ENCODE peak calls at places on chromosomes 12 and 14, in five cellular contexts. One of them, this sample, is unnamed. For H3K4me1, the result is how much of the 10 kb centered on the place peaks cover.

GRCh38 chr12:110923192-110923591 is 2.8 kb upstream of the MYL2 start:
- DNase-seq in body of pancreas: no peak
- DNase-seq in vagina: no peak
- DNase-seq in ovary: no peak
- DNase-seq in Caco-2: no peak
- DNase-seq in this sample: no peak

GRCh38 chr12:131489718-131490117 is 221.2 kb upstream of the SFSWAP start:
- DNase-seq in body of pancreas: no peak
- DNase-seq in vagina: no peak
- DNase-seq in ovary: no peak
- DNase-seq in Caco-2: no peak
- DNase-seq in this sample: no peak

GRCh38 chr12:28998662-28999120 is 150.4 kb upstream of the FAR2 start:
- DNase-seq in body of pancreas: no peak
- DNase-seq in vagina: no peak
- DNase-seq in ovary: no peak
- DNase-seq in Caco-2: no peak
- DNase-seq in this sample: no peak

GRCh38 chr14:96114002-96114401 is 74.8 kb downstream of the C14orf132 start:
- DNase-seq in body of pancreas: no peak
- DNase-seq in vagina: no peak
- DNase-seq in ovary: no peak
- DNase-seq in Caco-2: no peak
- DNase-seq in this sample: no peak

GRCh38 chr14:77006127-77006526 is 22.4 kb downstream of the IRF2BPL start:
- DNase-seq in body of pancreas: peak
- DNase-seq in vagina: no peak
- DNase-seq in ovary: no peak
- DNase-seq in Caco-2: no peak
- DNase-seq in this sample: no peak

GRCh38 chr12:111248221-111248620 is 120.7 kb downstream of the PHETA1 start:
- DNase-seq in body of pancreas: no peak
- DNase-seq in vagina: no peak
- DNase-seq in ovary: no peak
- DNase-seq in Caco-2: no peak
- DNase-seq in this sample: no peak

GRCh38 chr12:119419371-119419770 is 84.8 kb downstream of the CCDC60 start:
- DNase-seq in body of pancreas: no peak
- DNase-seq in vagina: no peak
- DNase-seq in ovary: no peak
- DNase-seq in Caco-2: no peak
- DNase-seq in this sample: no peak

GRCh38 chr12:12983420-12984035 is 16.5 kb downstream of the HEBP1 start:
- DNase-seq in body of pancreas: no peak
- DNase-seq in vagina: no peak
- DNase-seq in ovary: peak
- DNase-seq in Caco-2: no peak
- DNase-seq in this sample: no peak

GRCh38 chr12:15633201-15633600 is 156.0 kb downstream of the EPS8 start:
- DNase-seq in body of pancreas: no peak
- DNase-seq in vagina: no peak
- DNase-seq in ovary: no peak
- DNase-seq in Caco-2: no peak
- DNase-seq in this sample: no peak

DNA sequence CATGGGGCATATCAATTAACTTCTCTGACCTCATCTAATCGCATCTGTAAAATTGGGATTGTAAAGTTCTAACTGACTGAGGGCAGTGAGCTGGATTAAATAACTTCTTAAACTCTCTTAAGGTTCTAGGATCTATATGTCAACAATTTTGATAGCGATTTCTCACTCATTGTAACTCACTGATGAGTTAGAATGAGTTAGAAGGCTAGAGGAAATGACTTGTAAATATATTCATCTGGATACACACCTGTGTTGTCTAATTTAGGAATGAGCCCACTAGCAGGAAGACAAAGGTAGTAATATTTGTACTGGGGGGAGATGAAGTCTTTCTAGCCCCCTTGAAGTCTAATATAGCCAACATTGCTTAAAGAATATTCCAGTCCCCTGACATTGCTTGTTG is 46.3 kb upstream of the CERS5 start:
- DNase-seq in body of pancreas: no peak
- DNase-seq in vagina: no peak
- DNase-seq in ovary: no peak
- DNase-seq in Caco-2: no peak
- DNase-seq in this sample: no peak
- H3K4me1 ChIP-seq in body of pancreas: under half
- H3K4me1 ChIP-seq in vagina: half or more
- H3K4me1 ChIP-seq in ovary: under half
- H3K4me1 ChIP-seq in Caco-2: under half
- H3K4me1 ChIP-seq in this sample: under half

GRCh38 chr12:98951401-98951800 is 306.3 kb downstream of the APAF1 start:
- DNase-seq in body of pancreas: no peak
- DNase-seq in vagina: no peak
- DNase-seq in ovary: no peak
- DNase-seq in Caco-2: no peak
- DNase-seq in this sample: no peak

GRCh38 chr12:98954506-98954905 is 309.4 kb downstream of the APAF1 start:
- DNase-seq in body of pancreas: no peak
- DNase-seq in vagina: no peak
- DNase-seq in ovary: no peak
- DNase-seq in Caco-2: no peak
- DNase-seq in this sample: no peak

GRCh38 chr12:98945864-98946263 is 300.8 kb downstream of the APAF1 start:
- DNase-seq in body of pancreas: no peak
- DNase-seq in vagina: no peak
- DNase-seq in ovary: no peak
- DNase-seq in Caco-2: no peak
- DNase-seq in this sample: no peak

DNA sequence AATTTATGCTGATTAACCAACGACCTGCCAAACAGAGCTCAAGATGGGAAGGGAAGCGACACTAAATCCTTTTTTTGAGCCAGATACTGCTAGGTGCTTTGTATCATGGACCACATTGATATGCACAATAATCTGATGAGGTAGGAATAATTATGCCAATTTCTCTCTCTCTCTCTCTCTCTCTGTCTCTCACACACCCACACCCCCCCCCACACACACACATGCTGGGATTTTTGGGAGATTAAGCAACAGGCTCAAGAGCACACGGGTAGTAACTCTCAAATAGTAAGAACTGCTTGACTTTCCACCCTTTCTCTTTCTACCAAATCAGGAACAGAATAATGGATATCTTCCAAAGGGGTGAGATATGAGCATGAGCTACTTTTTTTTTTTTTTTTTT is 303.5 kb downstream of the APAF1 start:
- DNase-seq in body of pancreas: no peak
- DNase-seq in vagina: no peak
- DNase-seq in ovary: no peak
- DNase-seq in Caco-2: no peak
- DNase-seq in this sample: no peak
- H3K4me1 ChIP-seq in body of pancreas: under half
- H3K4me1 ChIP-seq in vagina: under half
- H3K4me1 ChIP-seq in ovary: under half
- H3K4me1 ChIP-seq in Caco-2: under half
- H3K4me1 ChIP-seq in this sample: under half

GRCh38 chr12:93776581-93777018 is 99.4 kb downstream of the CRADD start:
- DNase-seq in body of pancreas: no peak
- DNase-seq in vagina: no peak
- DNase-seq in ovary: no peak
- DNase-seq in Caco-2: no peak
- DNase-seq in this sample: no peak

GRCh38 chr12:93778306-93778705 is 101.1 kb downstream of the CRADD start:
- DNase-seq in body of pancreas: peak
- DNase-seq in vagina: no peak
- DNase-seq in ovary: peak
- DNase-seq in Caco-2: no peak
- DNase-seq in this sample: peak

GRCh38 chr12:93782854-93783253 is 105.7 kb downstream of the CRADD start:
- DNase-seq in body of pancreas: no peak
- DNase-seq in vagina: no peak
- DNase-seq in ovary: no peak
- DNase-seq in Caco-2: no peak
- DNase-seq in this sample: no peak

GRCh38 chr12:93777249-93777648 is 100.1 kb downstream of the CRADD start:
- DNase-seq in body of pancreas: no peak
- DNase-seq in vagina: no peak
- DNase-seq in ovary: peak
- DNase-seq in Caco-2: no peak
- DNase-seq in this sample: no peak

GRCh38 chr12:93780115-93780641 is 103.0 kb downstream of the CRADD start:
- DNase-seq in body of pancreas: no peak
- DNase-seq in vagina: no peak
- DNase-seq in ovary: no peak
- DNase-seq in Caco-2: no peak
- DNase-seq in this sample: no peak
- H3K4me1 ChIP-seq in body of pancreas: under half
- H3K4me1 ChIP-seq in vagina: half or more
- H3K4me1 ChIP-seq in ovary: under half
- H3K4me1 ChIP-seq in Caco-2: under half
- H3K4me1 ChIP-seq in this sample: half or more

GRCh38 chr12:26871985-26872384 is 39.0 kb upstream of the ITPR2 start:
- DNase-seq in body of pancreas: no peak
- DNase-seq in vagina: no peak
- DNase-seq in ovary: no peak
- DNase-seq in Caco-2: no peak
- DNase-seq in this sample: no peak
- H3K4me1 ChIP-seq in body of pancreas: under half
- H3K4me1 ChIP-seq in vagina: under half
- H3K4me1 ChIP-seq in ovary: under half
- H3K4me1 ChIP-seq in Caco-2: under half
- H3K4me1 ChIP-seq in this sample: under half

DNA sequence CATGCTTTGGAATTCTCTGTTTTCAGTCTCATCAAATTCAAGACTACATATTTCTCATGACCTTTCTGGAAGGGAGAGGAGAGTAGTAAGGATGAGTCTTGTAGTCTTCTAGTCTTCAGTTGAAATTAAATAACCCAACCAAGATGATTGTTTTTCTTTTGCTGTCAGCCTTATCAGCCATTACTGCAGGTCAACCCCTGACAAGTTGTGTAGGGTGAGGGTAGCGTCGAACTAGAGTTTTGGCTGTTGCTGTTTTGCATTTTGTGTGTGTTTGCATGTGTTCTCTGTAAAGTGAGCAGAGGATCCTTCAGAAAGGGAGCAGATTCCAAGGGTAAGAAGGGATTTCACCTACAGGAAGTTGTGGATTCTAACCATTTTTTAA is 28.4 kb downstream of the DIP2B start:
- DNase-seq in body of pancreas: no peak
- DNase-seq in vagina: no peak
- DNase-seq in ovary: no peak
- DNase-seq in Caco-2: no peak
- DNase-seq in this sample: no peak
- H3K4me1 ChIP-seq in body of pancreas: half or more
- H3K4me1 ChIP-seq in vagina: half or more
- H3K4me1 ChIP-seq in ovary: under half
- H3K4me1 ChIP-seq in Caco-2: half or more
- H3K4me1 ChIP-seq in this sample: under half

DNA sequence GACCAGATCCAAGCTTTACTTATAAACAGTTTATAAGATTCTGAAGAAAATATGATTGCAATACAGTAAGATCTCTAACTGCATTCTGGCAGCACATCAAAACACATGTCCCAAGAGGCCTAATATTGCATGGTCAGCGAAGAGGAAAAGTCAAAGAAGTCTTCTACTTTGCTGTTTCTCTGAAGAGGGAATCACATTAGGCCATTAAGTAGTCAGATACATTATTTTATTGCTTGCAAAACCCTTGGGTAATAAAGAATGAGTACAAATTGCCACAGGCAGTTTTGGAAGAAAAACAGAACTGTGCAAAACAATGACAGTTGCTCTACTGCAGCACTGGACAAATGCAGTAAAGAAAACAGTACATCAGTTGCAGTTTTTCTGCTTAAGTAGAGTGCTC is 211.9 kb downstream of the MED13L start:
- DNase-seq in body of pancreas: no peak
- DNase-seq in vagina: no peak
- DNase-seq in ovary: no peak
- DNase-seq in Caco-2: no peak
- DNase-seq in this sample: no peak
- H3K4me1 ChIP-seq in body of pancreas: under half
- H3K4me1 ChIP-seq in vagina: under half
- H3K4me1 ChIP-seq in ovary: under half
- H3K4me1 ChIP-seq in Caco-2: under half
- H3K4me1 ChIP-seq in this sample: half or more

GRCh38 chr14:89291351-89291940 is 125.6 kb downstream of the FOXN3 start:
- DNase-seq in body of pancreas: no peak
- DNase-seq in vagina: no peak
- DNase-seq in ovary: no peak
- DNase-seq in Caco-2: no peak
- DNase-seq in this sample: no peak
- H3K4me1 ChIP-seq in body of pancreas: under half
- H3K4me1 ChIP-seq in vagina: under half
- H3K4me1 ChIP-seq in ovary: under half
- H3K4me1 ChIP-seq in Caco-2: under half
- H3K4me1 ChIP-seq in this sample: under half

This sample was measured in psoas muscle.